ENCODE peak calls at places on chromosomes 11 and 22, in ten cellular contexts. One of them, this sample, is unnamed.

GRCh38 chr11:1938343-1939005 is 8.7 kb upstream of the MRPL23 start:
- DNase-seq in mammary epithelial cell: no peak
- DNase-seq in GM23248: no peak
- DNase-seq in upper lobe of right lung: peak
- DNase-seq in AG04450: no peak
- DNase-seq in HAP-1: no peak
- DNase-seq in CD8-positive, alpha-beta T cell: no peak
- DNase-seq in brain microvascular endothelial cell: no peak
- DNase-seq in sigmoid colon: peak
- DNase-seq in right lobe of liver: peak
- DNase-seq in this sample: peak

GRCh38 chr11:84899134-84899533 is 728.0 kb downstream of the DLG2 start:
- DNase-seq in sigmoid colon: no peak
- DNase-seq in HAP-1: no peak
- DNase-seq in right lobe of liver: no peak
- DNase-seq in AG04450: no peak
- DNase-seq in mammary epithelial cell: no peak
- DNase-seq in CD8-positive, alpha-beta T cell: no peak
- DNase-seq in upper lobe of right lung: no peak
- DNase-seq in GM23248: peak
- DNase-seq in brain microvascular endothelial cell: no peak
- DNase-seq in this sample: no peak

GRCh38 chr11:279966-280761 is 2.0 kb downstream of the NLRP6 start:
- DNase-seq in sigmoid colon: peak
- DNase-seq in CD8-positive, alpha-beta T cell: no peak
- DNase-seq in brain microvascular endothelial cell: no peak
- DNase-seq in GM23248: peak
- DNase-seq in right lobe of liver: peak
- DNase-seq in AG04450: no peak
- DNase-seq in upper lobe of right lung: peak
- DNase-seq in mammary epithelial cell: peak
- DNase-seq in HAP-1: no peak
- DNase-seq in this sample: peak

GRCh38 chr11:116580828-116581227 is 192.0 kb downstream of the BUD13 start:
- DNase-seq in AG04450: no peak
- DNase-seq in CD8-positive, alpha-beta T cell: no peak
- DNase-seq in mammary epithelial cell: no peak
- DNase-seq in HAP-1: no peak
- DNase-seq in sigmoid colon: no peak
- DNase-seq in upper lobe of right lung: no peak
- DNase-seq in brain microvascular endothelial cell: no peak
- DNase-seq in right lobe of liver: no peak
- DNase-seq in GM23248: peak
- DNase-seq in this sample: no peak

GRCh38 chr11:76807206-76807875 is 24.2 kb downstream of the TSKU start:
- DNase-seq in upper lobe of right lung: peak
- DNase-seq in HAP-1: peak
- DNase-seq in brain microvascular endothelial cell: peak
- DNase-seq in GM23248: peak
- DNase-seq in mammary epithelial cell: peak
- DNase-seq in right lobe of liver: peak
- DNase-seq in CD8-positive, alpha-beta T cell: peak
- DNase-seq in AG04450: no peak
- DNase-seq in sigmoid colon: peak
- DNase-seq in this sample: peak

GRCh38 chr22:35995772-35996171 is 32.9 kb downstream of the RBFOX2 start:
- DNase-seq in mammary epithelial cell: peak
- DNase-seq in sigmoid colon: peak
- DNase-seq in brain microvascular endothelial cell: peak
- DNase-seq in GM23248: peak
- DNase-seq in HAP-1: no peak
- DNase-seq in CD8-positive, alpha-beta T cell: no peak
- DNase-seq in right lobe of liver: no peak
- DNase-seq in upper lobe of right lung: no peak
- DNase-seq in AG04450: peak
- DNase-seq in this sample: peak

GRCh38 chr11:67054851-67055523 is 1.7 kb upstream of the RHOD start:
- DNase-seq in mammary epithelial cell: peak
- DNase-seq in brain microvascular endothelial cell: peak
- DNase-seq in AG04450: no peak
- DNase-seq in upper lobe of right lung: peak
- DNase-seq in GM23248: peak
- DNase-seq in CD8-positive, alpha-beta T cell: no peak
- DNase-seq in sigmoid colon: no peak
- DNase-seq in right lobe of liver: no peak
- DNase-seq in HAP-1: peak
- DNase-seq in this sample: no peak

GRCh38 chr22:44532466-44533025 is 34.5 kb upstream of the RTL6 start:
- DNase-seq in upper lobe of right lung: no peak
- DNase-seq in sigmoid colon: no peak
- DNase-seq in GM23248: no peak
- DNase-seq in HAP-1: no peak
- DNase-seq in CD8-positive, alpha-beta T cell: no peak
- DNase-seq in mammary epithelial cell: no peak
- DNase-seq in AG04450: no peak
- DNase-seq in right lobe of liver: no peak
- DNase-seq in brain microvascular endothelial cell: no peak
- DNase-seq in this sample: peak

GRCh38 chr11:10899542-10899830 is 41.6 kb upstream of the ZBED5 start:
- DNase-seq in mammary epithelial cell: peak
- DNase-seq in brain microvascular endothelial cell: no peak
- DNase-seq in GM23248: no peak
- DNase-seq in upper lobe of right lung: peak
- DNase-seq in right lobe of liver: no peak
- DNase-seq in AG04450: no peak
- DNase-seq in CD8-positive, alpha-beta T cell: no peak
- DNase-seq in HAP-1: no peak
- DNase-seq in sigmoid colon: peak
- DNase-seq in this sample: peak

GRCh38 chr11:4083198-4083597 is 11.4 kb upstream of the RRM1 start:
- DNase-seq in AG04450: no peak
- DNase-seq in upper lobe of right lung: no peak
- DNase-seq in GM23248: no peak
- DNase-seq in brain microvascular endothelial cell: no peak
- DNase-seq in right lobe of liver: no peak
- DNase-seq in HAP-1: no peak
- DNase-seq in sigmoid colon: no peak
- DNase-seq in CD8-positive, alpha-beta T cell: no peak
- DNase-seq in mammary epithelial cell: no peak
- DNase-seq in this sample: no peak

GRCh38 chr22:36599771-36600170 is 70.8 kb upstream of the EIF3D start:
- DNase-seq in CD8-positive, alpha-beta T cell: no peak
- DNase-seq in mammary epithelial cell: no peak
- DNase-seq in right lobe of liver: peak
- DNase-seq in sigmoid colon: no peak
- DNase-seq in brain microvascular endothelial cell: no peak
- DNase-seq in HAP-1: no peak
- DNase-seq in AG04450: no peak
- DNase-seq in upper lobe of right lung: peak
- DNase-seq in GM23248: no peak
- DNase-seq in this sample: no peak

GRCh38 chr11:105903113-105903512 is 118.9 kb downstream of the MSANTD4 start:
- DNase-seq in sigmoid colon: no peak
- DNase-seq in mammary epithelial cell: no peak
- DNase-seq in GM23248: no peak
- DNase-seq in AG04450: no peak
- DNase-seq in HAP-1: no peak
- DNase-seq in right lobe of liver: no peak
- DNase-seq in brain microvascular endothelial cell: no peak
- DNase-seq in CD8-positive, alpha-beta T cell: no peak
- DNase-seq in upper lobe of right lung: no peak
- DNase-seq in this sample: no peak

GRCh38 chr22:50719814-50720300 is 18.1 kb upstream of the ACR start:
- DNase-seq in sigmoid colon: no peak
- DNase-seq in brain microvascular endothelial cell: no peak
- DNase-seq in HAP-1: no peak
- DNase-seq in GM23248: no peak
- DNase-seq in right lobe of liver: peak
- DNase-seq in CD8-positive, alpha-beta T cell: no peak
- DNase-seq in AG04450: no peak
- DNase-seq in upper lobe of right lung: no peak
- DNase-seq in mammary epithelial cell: no peak
- DNase-seq in this sample: no peak

GRCh38 chr11:9074338-9075029 is 16.9 kb downstream of the SCUBE2 start:
- DNase-seq in AG04450: no peak
- DNase-seq in brain microvascular endothelial cell: no peak
- DNase-seq in mammary epithelial cell: no peak
- DNase-seq in HAP-1: no peak
- DNase-seq in upper lobe of right lung: no peak
- DNase-seq in right lobe of liver: no peak
- DNase-seq in CD8-positive, alpha-beta T cell: no peak
- DNase-seq in sigmoid colon: no peak
- DNase-seq in GM23248: no peak
- DNase-seq in this sample: no peak

GRCh38 chr11:29200776-29201574 is 815.9 kb downstream of the KCNA4 start:
- DNase-seq in CD8-positive, alpha-beta T cell: no peak
- DNase-seq in brain microvascular endothelial cell: no peak
- DNase-seq in AG04450: no peak
- DNase-seq in right lobe of liver: no peak
- DNase-seq in HAP-1: no peak
- DNase-seq in GM23248: no peak
- DNase-seq in upper lobe of right lung: no peak
- DNase-seq in mammary epithelial cell: peak
- DNase-seq in sigmoid colon: no peak
- DNase-seq in this sample: no peak

GRCh38 chr22:29717789-29718188 is 2.0 kb upstream of the CABP7 start:
- DNase-seq in mammary epithelial cell: peak
- DNase-seq in GM23248: no peak
- DNase-seq in sigmoid colon: no peak
- DNase-seq in HAP-1: no peak
- DNase-seq in right lobe of liver: no peak
- DNase-seq in CD8-positive, alpha-beta T cell: no peak
- DNase-seq in upper lobe of right lung: no peak
- DNase-seq in brain microvascular endothelial cell: no peak
- DNase-seq in AG04450: no peak
- DNase-seq in this sample: no peak

GRCh38 chr11:109229682-109230081 is 192.3 kb upstream of the C11orf87 start:
- DNase-seq in CD8-positive, alpha-beta T cell: no peak
- DNase-seq in sigmoid colon: no peak
- DNase-seq in AG04450: no peak
- DNase-seq in GM23248: peak
- DNase-seq in right lobe of liver: no peak
- DNase-seq in brain microvascular endothelial cell: no peak
- DNase-seq in mammary epithelial cell: no peak
- DNase-seq in HAP-1: no peak
- DNase-seq in upper lobe of right lung: no peak
- DNase-seq in this sample: no peak
- H3K4me3 ChIP-seq in CD8-positive, alpha-beta T cell: no peak
- H3K4me3 ChIP-seq in sigmoid colon: no peak
- H3K4me3 ChIP-seq in AG04450: no peak
- H3K4me3 ChIP-seq in GM23248: no peak
- H3K4me3 ChIP-seq in right lobe of liver: no peak
- H3K4me3 ChIP-seq in brain microvascular endothelial cell: no peak
- H3K4me3 ChIP-seq in mammary epithelial cell: no peak
- H3K4me3 ChIP-seq in HAP-1: no peak
- H3K4me3 ChIP-seq in upper lobe of right lung: no peak
- H3K4me3 ChIP-seq in this sample: no peak

GRCh38 chr11:119335655-119336543 is 1.6 kb downstream of the RNF26 start:
- DNase-seq in GM23248: no peak
- DNase-seq in HAP-1: no peak
- DNase-seq in right lobe of liver: peak
- DNase-seq in AG04450: no peak
- DNase-seq in CD8-positive, alpha-beta T cell: no peak
- DNase-seq in brain microvascular endothelial cell: no peak
- DNase-seq in sigmoid colon: no peak
- DNase-seq in upper lobe of right lung: peak
- DNase-seq in mammary epithelial cell: peak
- DNase-seq in this sample: no peak
- H3K4me3 ChIP-seq in GM23248: peak
- H3K4me3 ChIP-seq in HAP-1: no peak
- H3K4me3 ChIP-seq in right lobe of liver: no peak
- H3K4me3 ChIP-seq in AG04450: peak
- H3K4me3 ChIP-seq in CD8-positive, alpha-beta T cell: no peak
- H3K4me3 ChIP-seq in brain microvascular endothelial cell: no peak
- H3K4me3 ChIP-seq in sigmoid colon: no peak
- H3K4me3 ChIP-seq in upper lobe of right lung: no peak
- H3K4me3 ChIP-seq in mammary epithelial cell: peak
- H3K4me3 ChIP-seq in this sample: peak

GRCh38 chr11:128585498-128586238 is 1.7 kb downstream of the ETS1 start:
- DNase-seq in HAP-1: no peak
- DNase-seq in brain microvascular endothelial cell: no peak
- DNase-seq in GM23248: no peak
- DNase-seq in CD8-positive, alpha-beta T cell: no peak
- DNase-seq in right lobe of liver: no peak
- DNase-seq in AG04450: no peak
- DNase-seq in mammary epithelial cell: no peak
- DNase-seq in sigmoid colon: no peak
- DNase-seq in upper lobe of right lung: no peak
- DNase-seq in this sample: no peak
- H3K4me3 ChIP-seq in HAP-1: no peak
- H3K4me3 ChIP-seq in brain microvascular endothelial cell: no peak
- H3K4me3 ChIP-seq in GM23248: no peak
- H3K4me3 ChIP-seq in CD8-positive, alpha-beta T cell: no peak
- H3K4me3 ChIP-seq in right lobe of liver: no peak
- H3K4me3 ChIP-seq in AG04450: no peak
- H3K4me3 ChIP-seq in mammary epithelial cell: no peak
- H3K4me3 ChIP-seq in sigmoid colon: no peak
- H3K4me3 ChIP-seq in upper lobe of right lung: peak
- H3K4me3 ChIP-seq in this sample: no peak

GRCh38 chr22:39427751-39428596 is 28.4 kb downstream of the TAB1 start:
- DNase-seq in right lobe of liver: peak
- DNase-seq in upper lobe of right lung: no peak
- DNase-seq in sigmoid colon: no peak
- DNase-seq in mammary epithelial cell: no peak
- DNase-seq in HAP-1: no peak
- DNase-seq in brain microvascular endothelial cell: no peak
- DNase-seq in AG04450: no peak
- DNase-seq in CD8-positive, alpha-beta T cell: no peak
- DNase-seq in GM23248: no peak
- DNase-seq in this sample: no peak

GRCh38 chr22:39429916-39430575 is 26.8 kb upstream of the MGAT3 start:
- DNase-seq in GM23248: no peak
- DNase-seq in right lobe of liver: peak
- DNase-seq in brain microvascular endothelial cell: no peak
- DNase-seq in sigmoid colon: no peak
- DNase-seq in upper lobe of right lung: no peak
- DNase-seq in CD8-positive, alpha-beta T cell: no peak
- DNase-seq in mammary epithelial cell: no peak
- DNase-seq in AG04450: no peak
- DNase-seq in HAP-1: no peak
- DNase-seq in this sample: no peak

GRCh38 chr22:39428597-39429071 is 28.2 kb upstream of the MGAT3 start:
- DNase-seq in HAP-1: no peak
- DNase-seq in CD8-positive, alpha-beta T cell: no peak
- DNase-seq in AG04450: no peak
- DNase-seq in upper lobe of right lung: no peak
- DNase-seq in mammary epithelial cell: no peak
- DNase-seq in right lobe of liver: peak
- DNase-seq in GM23248: no peak
- DNase-seq in brain microvascular endothelial cell: peak
- DNase-seq in sigmoid colon: no peak
- DNase-seq in this sample: no peak

GRCh38 chr22:39430576-39431150 is 26.1 kb upstream of the MGAT3 start:
- DNase-seq in right lobe of liver: no peak
- DNase-seq in AG04450: no peak
- DNase-seq in GM23248: no peak
- DNase-seq in HAP-1: no peak
- DNase-seq in upper lobe of right lung: no peak
- DNase-seq in sigmoid colon: no peak
- DNase-seq in brain microvascular endothelial cell: no peak
- DNase-seq in CD8-positive, alpha-beta T cell: no peak
- DNase-seq in mammary epithelial cell: no peak
- DNase-seq in this sample: no peak

GRCh38 chr22:39429186-39429585 is 27.6 kb upstream of the MGAT3 start:
- DNase-seq in GM23248: no peak
- DNase-seq in right lobe of liver: no peak
- DNase-seq in mammary epithelial cell: no peak
- DNase-seq in CD8-positive, alpha-beta T cell: no peak
- DNase-seq in upper lobe of right lung: no peak
- DNase-seq in HAP-1: no peak
- DNase-seq in AG04450: no peak
- DNase-seq in sigmoid colon: no peak
- DNase-seq in brain microvascular endothelial cell: no peak
- DNase-seq in this sample: no peak
- H3K4me3 ChIP-seq in GM23248: no peak
- H3K4me3 ChIP-seq in right lobe of liver: no peak
- H3K4me3 ChIP-seq in mammary epithelial cell: no peak
- H3K4me3 ChIP-seq in CD8-positive, alpha-beta T cell: no peak
- H3K4me3 ChIP-seq in upper lobe of right lung: no peak
- H3K4me3 ChIP-seq in HAP-1: no peak
- H3K4me3 ChIP-seq in AG04450: no peak
- H3K4me3 ChIP-seq in sigmoid colon: no peak
- H3K4me3 ChIP-seq in brain microvascular endothelial cell: no peak
- H3K4me3 ChIP-seq in this sample: no peak

This sample was measured in suprapubic skin.